ENCODE peak calls at places on chromosomes 13 and 19, in ten cellular contexts. T is keratinocyte; N is fibroblast of lung; A is substantia nigra; H is upper lobe of left lung; S is CD4-positive, alpha-beta memory T cell; F is effector memory CD4-positive, alpha-beta T cell; E is neuronal stem cell; O is H9; G is Peyer's patch. U is an unnamed sample.

GRCh38 chr13:38821753-38822551 is 135.1 kb downstream of the FREM2 start:
- DNase-seq in T (no peak), N (peak), A (peak), H (no peak), S (no peak), F (no peak), E (no peak), O (no peak), G (no peak), U (no peak)

GRCh38 chr13:34730966-34731365 is 211.1 kb upstream of the NBEA start:
- DNase-seq in T (no peak), N (peak), A (no peak), H (no peak), S (no peak), F (no peak), E (no peak), O (no peak), G (no peak), U (no peak)

GRCh38 chr13:51916419-51916818 is 54.6 kb downstream of the CCDC70 start:
- DNase-seq in T (no peak), N (no peak), A (no peak), H (no peak), S (no peak), F (no peak), E (no peak), O (no peak), G (no peak), U (no peak)

GRCh38 chr13:43878897-43879322 is 630 bp downstream of the CCDC122 start:
- DNase-seq in T (no peak), N (peak), A (peak), H (no peak), S (no peak), F (no peak), E (no peak), O (peak), G (peak), U (peak)

GRCh38 chr19:18529782-18530181 is 7.9 kb upstream of the ELL start:
- DNase-seq in T (no peak), N (no peak), A (no peak), H (no peak), S (no peak), F (no peak), E (no peak), O (no peak), G (no peak), U (no peak)

GRCh38 chr19:3536429-3537100 is 2.4 kb upstream of the TEKTIP1 start:
- DNase-seq in T (no peak), N (no peak), A (peak), H (peak), S (no peak), F (no peak), E (no peak), O (no peak), G (no peak), U (peak)

GRCh38 chr19:40523322-40524047 is 53.2 kb upstream of the SHKBP1 start:
- DNase-seq in T (no peak), N (peak), A (peak), H (peak), S (peak), F (peak), E (peak), O (peak), G (peak), U (no peak)

GRCh38 chr13:73335938-73336337 is 277.1 kb downstream of the KLF5 start:
- DNase-seq in T (no peak), N (no peak), A (no peak), H (no peak), S (no peak), F (no peak), E (no peak), O (no peak), G (no peak), U (no peak)

GRCh38 chr13:27830010-27830409 is 37.7 kb downstream of the GSX1 start:
- DNase-seq in T (no peak), N (peak), A (peak), H (peak), S (peak), F (peak), E (peak), O (peak), G (peak), U (no peak)

GRCh38 chr13:106567421-106568224 is at the start of gene ARGLU1:
- DNase-seq in T (peak), N (peak), A (peak), H (peak), S (peak), F (peak), E (peak), O (peak), G (peak), U (peak)

GRCh38 chr13:108835082-108835481 is 205.7 kb downstream of the MYO16 start:
- DNase-seq in T (no peak), N (no peak), A (no peak), H (no peak), S (no peak), F (no peak), E (no peak), O (no peak), G (no peak), U (no peak)

GRCh38 chr13:108827637-108828036 is 198.2 kb downstream of the MYO16 start:
- DNase-seq in T (no peak), N (no peak), A (no peak), H (no peak), S (no peak), F (no peak), E (no peak), O (no peak), G (no peak), U (no peak)

GRCh38 chr13:108834193-108834592 is 204.8 kb downstream of the MYO16 start:
- DNase-seq in T (no peak), N (no peak), A (no peak), H (no peak), S (no peak), F (no peak), E (no peak), O (no peak), G (no peak), U (no peak)

GRCh38 chr13:108828053-108828806 is 198.8 kb downstream of the MYO16 start:
- DNase-seq in T (no peak), N (no peak), A (no peak), H (no peak), S (no peak), F (no peak), E (no peak), O (no peak), G (no peak), U (no peak)

GRCh38 chr13:108830916-108831315 is 201.5 kb downstream of the MYO16 start:
- DNase-seq in T (no peak), N (no peak), A (no peak), H (no peak), S (no peak), F (no peak), E (no peak), O (no peak), G (no peak), U (no peak)
- H3K27ac ChIP-seq in T (no peak), N (no peak), A (no peak), H (no peak), S (no peak), F (no peak), E (no peak), O (no peak), G (no peak), U (no peak)

GRCh38 chr19:42472402-42473147 is 29.8 kb upstream of the CXCL17 start:
- DNase-seq in T (no peak), N (no peak), A (no peak), H (no peak), S (no peak), F (no peak), E (no peak), O (no peak), G (no peak), U (no peak)
- H3K27ac ChIP-seq in T (no peak), N (no peak), A (no peak), H (no peak), S (no peak), F (no peak), E (no peak), O (peak), G (no peak), U (no peak)

DNA sequence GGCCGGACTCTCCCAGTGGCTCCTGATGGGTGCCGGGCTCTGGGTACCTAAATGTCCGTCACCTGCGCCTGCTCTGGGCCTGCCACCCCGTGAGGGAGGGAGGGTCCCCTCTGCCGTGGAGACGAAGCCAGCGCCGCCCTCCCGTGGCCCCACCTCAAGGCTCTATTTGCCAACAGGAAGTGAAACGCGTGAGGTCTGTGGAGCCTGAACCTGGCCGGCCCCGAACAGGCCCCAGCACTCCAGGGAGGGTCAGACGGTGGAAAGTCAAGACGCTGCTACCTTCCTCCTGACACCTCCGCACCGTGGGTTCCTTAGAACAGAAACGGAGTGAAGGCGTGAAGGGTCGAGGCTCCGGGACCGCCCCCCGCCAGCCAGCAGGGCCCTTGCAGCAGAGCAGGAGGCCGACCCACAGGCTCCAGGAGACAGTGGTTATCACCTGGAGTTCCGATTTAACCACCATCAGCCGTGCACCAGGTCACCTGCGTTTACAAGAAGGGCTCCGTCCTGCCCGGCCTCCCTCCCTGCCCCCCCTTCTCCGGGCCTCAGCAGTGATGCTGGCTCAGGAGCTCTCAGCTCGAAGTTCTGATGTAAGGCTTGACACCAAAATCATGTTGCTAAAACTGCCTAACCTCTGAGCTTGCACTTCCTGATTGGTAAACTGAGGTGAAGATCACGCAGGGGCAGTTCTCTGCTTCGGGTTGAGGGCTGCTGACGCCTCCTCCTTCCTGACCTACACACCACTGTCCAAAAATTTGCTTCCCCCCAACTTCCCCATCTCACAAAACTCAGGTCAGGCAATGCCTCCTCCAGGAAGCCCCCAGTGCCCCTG is 50.9 kb upstream of the C13orf46 start:
- DNase-seq in T (no peak), N (no peak), A (no peak), H (peak), S (no peak), F (no peak), E (no peak), O (no peak), G (peak), U (no peak)
- H3K27ac ChIP-seq in T (no peak), N (peak), A (no peak), H (peak), S (no peak), F (no peak), E (no peak), O (no peak), G (no peak), U (no peak)

GRCh38 chr19:38793186-38793585 is 4.2 kb downstream of the LGALS7B start:
- DNase-seq in T (peak), N (peak), A (no peak), H (no peak), S (no peak), F (no peak), E (no peak), O (no peak), G (no peak), U (no peak)

GRCh38 chr19:38793671-38794070 is 4.7 kb downstream of the LGALS7B start:
- DNase-seq in T (no peak), N (no peak), A (no peak), H (no peak), S (no peak), F (no peak), E (no peak), O (no peak), G (no peak), U (no peak)

GRCh38 chr19:38796154-38796553 is 7.2 kb downstream of the LGALS7B start:
- DNase-seq in T (no peak), N (no peak), A (no peak), H (no peak), S (no peak), F (no peak), E (no peak), O (no peak), G (no peak), U (no peak)

GRCh38 chr19:38795549-38795948 is 6.5 kb downstream of the LGALS7B start:
- DNase-seq in T (no peak), N (no peak), A (no peak), H (no peak), S (no peak), F (no peak), E (no peak), O (no peak), G (no peak), U (no peak)

GRCh38 chr19:38792250-38793111 is 3.5 kb downstream of the LGALS7B start:
- DNase-seq in T (no peak), N (no peak), A (no peak), H (peak), S (peak), F (no peak), E (no peak), O (peak), G (peak), U (no peak)
- H3K27ac ChIP-seq in T (peak), N (no peak), A (no peak), H (peak), S (no peak), F (no peak), E (no peak), O (no peak), G (no peak), U (no peak)

DNA sequence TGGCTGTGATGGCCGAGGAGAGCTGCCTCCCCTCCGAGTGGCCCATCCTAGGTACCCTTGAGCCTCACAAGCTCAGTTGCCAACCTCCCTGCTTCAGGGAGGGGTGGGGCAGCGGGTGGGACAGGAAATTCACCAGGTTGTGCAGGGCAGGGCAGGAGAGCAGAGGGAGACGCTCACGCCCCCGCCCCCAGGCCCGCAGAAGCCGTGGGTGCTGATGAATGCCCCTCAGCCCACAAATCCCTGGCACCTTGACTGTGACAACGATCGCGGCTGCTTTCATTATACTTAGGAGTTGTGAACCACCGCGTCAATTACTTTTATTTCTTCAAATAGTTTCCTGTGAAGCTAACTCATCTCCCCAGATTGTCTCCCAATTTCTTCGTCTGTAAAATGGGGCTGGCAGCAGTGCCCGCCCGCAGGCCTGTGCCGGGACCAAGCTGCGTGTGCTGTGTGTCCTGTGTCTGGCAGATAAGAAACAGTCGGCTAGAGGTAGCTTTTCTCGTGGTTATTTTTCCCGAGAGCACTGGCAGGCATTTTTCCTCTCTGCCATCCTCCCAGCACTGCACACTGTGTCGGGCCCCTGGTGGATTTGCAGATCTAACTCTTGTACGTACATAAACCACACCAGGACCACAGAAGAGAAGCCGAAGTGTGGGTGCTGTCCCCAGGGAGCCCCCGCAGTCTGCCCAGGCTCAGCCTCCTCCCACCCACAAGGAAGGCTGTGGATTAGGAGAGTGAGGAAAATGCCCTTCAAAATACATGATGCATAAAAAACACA is 7.9 kb upstream of the RASA3 start:
- DNase-seq in T (no peak), N (no peak), A (no peak), H (no peak), S (peak), F (peak), E (no peak), O (no peak), G (peak), U (no peak)
- H3K27ac ChIP-seq in T (no peak), N (no peak), A (no peak), H (no peak), S (peak), F (peak), E (no peak), O (no peak), G (no peak), U (no peak)

GRCh38 chr13:110242615-110243014 is 64.3 kb downstream of the COL4A1 start:
- DNase-seq in T (no peak), N (no peak), A (no peak), H (no peak), S (no peak), F (no peak), E (no peak), O (no peak), G (no peak), U (no peak)

GRCh38 chr13:110244096-110244830 is 62.7 kb downstream of the COL4A1 start:
- DNase-seq in T (no peak), N (no peak), A (no peak), H (no peak), S (no peak), F (no peak), E (no peak), O (no peak), G (no peak), U (no peak)

GRCh38 chr13:110244926-110245325 is 62.0 kb downstream of the COL4A1 start:
- DNase-seq in T (no peak), N (no peak), A (no peak), H (no peak), S (no peak), F (no peak), E (no peak), O (no peak), G (no peak), U (no peak)

GRCh38 chr13:110246530-110246929 is 60.4 kb downstream of the COL4A1 start:
- DNase-seq in T (no peak), N (no peak), A (no peak), H (no peak), S (no peak), F (no peak), E (no peak), O (no peak), G (no peak), U (no peak)

GRCh38 chr13:110245421-110245899 is 61.5 kb downstream of the COL4A1 start:
- DNase-seq in T (no peak), N (peak), A (no peak), H (no peak), S (no peak), F (no peak), E (no peak), O (no peak), G (no peak), U (no peak)
- H3K27ac ChIP-seq in T (no peak), N (peak), A (no peak), H (peak), S (no peak), F (no peak), E (no peak), O (no peak), G (peak), U (no peak)

GRCh38 chr19:13040916-13041292 is 45.6 kb downstream of the NFIX start:
- DNase-seq in T (no peak), N (no peak), A (no peak), H (no peak), S (no peak), F (no peak), E (no peak), O (no peak), G (no peak), U (no peak)
- H3K27ac ChIP-seq in T (peak), N (peak), A (peak), H (peak), S (no peak), F (no peak), E (no peak), O (no peak), G (peak), U (peak)

GRCh38 chr19:47309038-47309437 is 623 bp upstream of the C5AR1 start:
- DNase-seq in T (no peak), N (peak), A (no peak), H (no peak), S (no peak), F (no peak), E (no peak), O (no peak), G (no peak), U (no peak)

GRCh38 chr19:47310323-47310722 is 662 bp downstream of the C5AR1 start:
- DNase-seq in T (no peak), N (no peak), A (no peak), H (no peak), S (no peak), F (no peak), E (no peak), O (no peak), G (no peak), U (no peak)

GRCh38 chr19:47305309-47305751 is 4.3 kb upstream of the C5AR1 start:
- DNase-seq in T (no peak), N (peak), A (peak), H (no peak), S (peak), F (peak), E (peak), O (peak), G (peak), U (peak)

GRCh38 chr19:47309608-47310007 is at the start of gene C5AR1:
- DNase-seq in T (no peak), N (no peak), A (peak), H (no peak), S (no peak), F (no peak), E (no peak), O (no peak), G (no peak), U (no peak)

DNA sequence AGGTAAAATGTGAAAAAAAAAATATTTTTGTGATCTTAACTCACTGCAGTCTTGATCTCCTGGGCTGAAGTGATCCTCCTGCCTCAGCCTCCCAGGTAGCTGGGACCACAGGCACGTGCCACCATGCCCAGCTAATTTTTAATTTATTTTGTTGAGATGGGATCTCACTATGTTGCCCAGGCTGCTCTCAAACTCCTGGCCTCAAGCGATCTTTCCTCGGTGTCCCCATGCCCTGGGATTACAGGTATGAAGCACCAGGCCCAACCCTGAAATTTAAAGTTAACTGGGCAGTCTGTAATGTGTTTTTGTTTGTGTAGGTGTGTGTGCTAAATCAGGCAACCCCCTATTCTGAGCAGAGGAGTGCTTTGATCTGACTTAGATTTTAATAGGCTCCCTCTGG is 3.4 kb upstream of the C5AR1 start:
- DNase-seq in T (no peak), N (no peak), A (no peak), H (no peak), S (no peak), F (no peak), E (no peak), O (no peak), G (no peak), U (no peak)
- H3K27ac ChIP-seq in T (no peak), N (no peak), A (no peak), H (no peak), S (no peak), F (no peak), E (no peak), O (no peak), G (no peak), U (no peak)

U was measured in caudate nucleus.